ENCODE peak calls at places on chromosome 12, in six cellular contexts. H, D, F, E, P and X are unnamed samples.

GRCh38 chr12:115470977-115471376 is 787.0 kb upstream of the TBX3 start:
- DNase-seq in H (no peak), D (no peak), F (no peak), E (no peak), P (no peak), X (no peak)

GRCh38 chr12:49092086-49092815 is 2.4 kb downstream of the DHH start:
- DNase-seq in H (peak), D (peak), F (peak), E (peak), P (peak), X (no peak)

GRCh38 chr12:57477710-57478681 is 1.7 kb downstream of the ARHGAP9 start:
- DNase-seq in H (peak), D (no peak), F (no peak), E (no peak), P (no peak), X (no peak)

GRCh38 chr12:114026805-114027204 is 60.7 kb upstream of the RBM19 start:
- DNase-seq in H (no peak), D (no peak), F (no peak), E (no peak), P (no peak), X (no peak)

GRCh38 chr12:6084261-6084968 is 40.1 kb downstream of the VWF start:
- DNase-seq in H (peak), D (peak), F (peak), E (peak), P (no peak), X (peak)

GRCh38 chr12:18581232-18581962 is 156.4 kb downstream of the PLCZ1 start:
- DNase-seq in H (no peak), D (no peak), F (no peak), E (no peak), P (no peak), X (no peak)

GRCh38 chr12:85350356-85350755 is 70.3 kb downstream of the ALX1 start:
- DNase-seq in H (no peak), D (no peak), F (no peak), E (no peak), P (no peak), X (no peak)

GRCh38 chr12:126114420-126114819 is 1049.2 kb downstream of the AACS start:
- DNase-seq in H (no peak), D (no peak), F (no peak), E (no peak), P (no peak), X (no peak)

GRCh38 chr12:118436986-118437385 is 60.6 kb downstream of the SUDS3 start:
- DNase-seq in H (no peak), D (no peak), F (no peak), E (peak), P (no peak), X (no peak)

GRCh38 chr12:52215587-52216031 is 17.4 kb upstream of the KRT7 start:
- DNase-seq in H (peak), D (no peak), F (no peak), E (peak), P (no peak), X (peak)

GRCh38 chr12:93115198-93115601 is 186.1 kb upstream of the EEA1 start:
- DNase-seq in H (no peak), D (no peak), F (no peak), E (no peak), P (no peak), X (no peak)

GRCh38 chr12:40215977-40216376 is 8.8 kb upstream of the LRRK2 start:
- DNase-seq in H (peak), D (no peak), F (no peak), E (no peak), P (no peak), X (no peak)

GRCh38 chr12:70535896-70536374 is 101.3 kb downstream of the PTPRB start:
- DNase-seq in H (no peak), D (peak), F (no peak), E (peak), P (no peak), X (peak)

GRCh38 chr12:88185988-88186387 is 43.9 kb downstream of the TMTC3 start:
- DNase-seq in H (peak), D (no peak), F (no peak), E (peak), P (no peak), X (no peak)

GRCh38 chr12:4505381-4505986 is 33.2 kb upstream of the RAD51AP1 start:
- DNase-seq in H (no peak), D (no peak), F (no peak), E (peak), P (no peak), X (no peak)

GRCh38 chr12:1592444-1593231 is 1.7 kb downstream of the FBXL14 start:
- DNase-seq in H (peak), D (peak), F (no peak), E (peak), P (peak), X (no peak)

GRCh38 chr12:2378835-2379330 is 326.1 kb downstream of the CACNA1C start:
- DNase-seq in H (no peak), D (no peak), F (no peak), E (no peak), P (no peak), X (no peak)

GRCh38 chr12:68100241-68100640 is 59.3 kb downstream of the IFNG start:
- DNase-seq in H (peak), D (no peak), F (no peak), E (no peak), P (no peak), X (no peak)

GRCh38 chr12:132597333-132598283 is 12.8 kb downstream of the LRCOL1 start:
- DNase-seq in H (peak), D (no peak), F (no peak), E (peak), P (no peak), X (no peak)

GRCh38 chr12:124236651-124237050 is 58.2 kb upstream of the RFLNA start:
- DNase-seq in H (peak), D (no peak), F (no peak), E (peak), P (no peak), X (peak)

GRCh38 chr12:132444283-132444682 is 45.7 kb upstream of the FBRSL1 start:
- DNase-seq in H (no peak), D (no peak), F (no peak), E (no peak), P (no peak), X (no peak)

GRCh38 chr12:64261813-64262212 is 39.7 kb upstream of the KICS2 start:
- DNase-seq in H (no peak), D (no peak), F (no peak), E (no peak), P (no peak), X (no peak)

GRCh38 chr12:56078931-56079728 is 835 bp upstream of the ERBB3 start:
- DNase-seq in H (peak), D (peak), F (peak), E (peak), P (peak), X (no peak)

GRCh38 chr12:5391638-5392037 is 40.3 kb upstream of the NTF3 start:
- DNase-seq in H (no peak), D (no peak), F (no peak), E (no peak), P (no peak), X (no peak)

GRCh38 chr12:90978117-90978770 is 23.3 kb upstream of the CCER1 start:
- DNase-seq in H (peak), D (peak), F (no peak), E (peak), P (no peak), X (peak)

GRCh38 chr12:79555006-79555925 is 135.5 kb downstream of the PAWR start:
- DNase-seq in H (peak), D (peak), F (no peak), E (peak), P (no peak), X (no peak)

GRCh38 chr12:3545121-3545796 is 54.3 kb downstream of the PRMT8 start:
- DNase-seq in H (peak), D (no peak), F (no peak), E (no peak), P (no peak), X (no peak)

GRCh38 chr12:1881936-1882335 is 36.5 kb downstream of the CACNA2D4 start:
- DNase-seq in H (no peak), D (no peak), F (no peak), E (no peak), P (no peak), X (no peak)

GRCh38 chr12:96193725-96194571 is at the start of gene ELK3:
- DNase-seq in H (peak), D (peak), F (peak), E (peak), P (peak), X (no peak)

GRCh38 chr12:109154485-109155438 is 38.4 kb downstream of the ACACB start:
- DNase-seq in H (peak), D (peak), F (peak), E (peak), P (peak), X (no peak)

GRCh38 chr12:52380271-52380694 is 5.2 kb downstream of the KRT84 start:
- DNase-seq in H (peak), D (peak), F (peak), E (peak), P (no peak), X (no peak)

GRCh38 chr12:66813137-66813867 is 134.4 kb upstream of the GRIP1 start:
- DNase-seq in H (peak), D (no peak), F (no peak), E (peak), P (no peak), X (no peak)

GRCh38 chr12:34393821-34394150 is 371.5 kb downstream of the ALG10 start:
- DNase-seq in H (no peak), D (no peak), F (no peak), E (no peak), P (no peak), X (no peak)

GRCh38 chr12:20596036-20596435 is 99.1 kb upstream of the SLCO1C1 start:
- DNase-seq in H (peak), D (no peak), F (no peak), E (no peak), P (no peak), X (no peak)

GRCh38 chr12:133081408-133081806 is 684 bp downstream of the ZNF140 start:
- DNase-seq in H (no peak), D (no peak), F (no peak), E (no peak), P (no peak), X (no peak)